ENCODE peak calls at places on chromosomes 16 and 17, in four cellular contexts. One of them, this sample, is unnamed.

GRCh38 chr16:89004209-89004831 is 27.3 kb upstream of the CBFA2T3 start:
- DNase-seq in SHP77: no peak
- DNase-seq in stimulated activated CD4-positive, alpha-beta T cell treated with anti-CD3 and anti-CD28 coated beads, Interleukin-1b, Interleukin-23, amount 100 ng/mL, for 24 hours: no peak
- DNase-seq in WERI-Rb-1: peak
- DNase-seq in this sample: no peak

GRCh38 chr17:82216301-82217119 is 3.9 kb upstream of the CCDC57 start:
- DNase-seq in SHP77: no peak
- DNase-seq in stimulated activated CD4-positive, alpha-beta T cell treated with anti-CD3 and anti-CD28 coated beads, Interleukin-1b, Interleukin-23, amount 100 ng/mL, for 24 hours: no peak
- DNase-seq in WERI-Rb-1: peak
- DNase-seq in this sample: no peak

GRCh38 chr17:56351675-56352074 is 198.4 kb downstream of the ANKFN1 start:
- DNase-seq in SHP77: no peak
- DNase-seq in stimulated activated CD4-positive, alpha-beta T cell treated with anti-CD3 and anti-CD28 coated beads, Interleukin-1b, Interleukin-23, amount 100 ng/mL, for 24 hours: no peak
- DNase-seq in WERI-Rb-1: no peak
- DNase-seq in this sample: no peak

GRCh38 chr17:29107084-29107483 is 64.1 kb downstream of the PIPOX start:
- DNase-seq in SHP77: no peak
- DNase-seq in stimulated activated CD4-positive, alpha-beta T cell treated with anti-CD3 and anti-CD28 coated beads, Interleukin-1b, Interleukin-23, amount 100 ng/mL, for 24 hours: no peak
- DNase-seq in WERI-Rb-1: no peak
- DNase-seq in this sample: no peak

GRCh38 chr17:80477647-80478478 is 1.5 kb upstream of the NPTX1 start:
- DNase-seq in SHP77: no peak
- DNase-seq in stimulated activated CD4-positive, alpha-beta T cell treated with anti-CD3 and anti-CD28 coated beads, Interleukin-1b, Interleukin-23, amount 100 ng/mL, for 24 hours: no peak
- DNase-seq in WERI-Rb-1: peak
- DNase-seq in this sample: no peak

GRCh38 chr17:11170901-11171300 is 70.1 kb upstream of the SHISA6 start:
- DNase-seq in SHP77: no peak
- DNase-seq in stimulated activated CD4-positive, alpha-beta T cell treated with anti-CD3 and anti-CD28 coated beads, Interleukin-1b, Interleukin-23, amount 100 ng/mL, for 24 hours: no peak
- DNase-seq in WERI-Rb-1: peak
- DNase-seq in this sample: no peak

GRCh38 chr17:80018917-80019651 is 16.6 kb downstream of the TBC1D16 start:
- DNase-seq in SHP77: no peak
- DNase-seq in stimulated activated CD4-positive, alpha-beta T cell treated with anti-CD3 and anti-CD28 coated beads, Interleukin-1b, Interleukin-23, amount 100 ng/mL, for 24 hours: no peak
- DNase-seq in WERI-Rb-1: no peak
- DNase-seq in this sample: no peak

GRCh38 chr16:50267651-50268050 is 1.3 kb downstream of the ADCY7 start:
- DNase-seq in SHP77: no peak
- DNase-seq in stimulated activated CD4-positive, alpha-beta T cell treated with anti-CD3 and anti-CD28 coated beads, Interleukin-1b, Interleukin-23, amount 100 ng/mL, for 24 hours: no peak
- DNase-seq in WERI-Rb-1: no peak
- DNase-seq in this sample: no peak

GRCh38 chr16:78499399-78499798 is 399.9 kb downstream of the WWOX start:
- DNase-seq in SHP77: no peak
- DNase-seq in stimulated activated CD4-positive, alpha-beta T cell treated with anti-CD3 and anti-CD28 coated beads, Interleukin-1b, Interleukin-23, amount 100 ng/mL, for 24 hours: no peak
- DNase-seq in WERI-Rb-1: peak
- DNase-seq in this sample: no peak

GRCh38 chr17:50209472-50210248 is 8.2 kb upstream of the COL1A1 start:
- DNase-seq in SHP77: no peak
- DNase-seq in stimulated activated CD4-positive, alpha-beta T cell treated with anti-CD3 and anti-CD28 coated beads, Interleukin-1b, Interleukin-23, amount 100 ng/mL, for 24 hours: no peak
- DNase-seq in WERI-Rb-1: peak
- DNase-seq in this sample: no peak

GRCh38 chr17:30520882-30521281 is 43.7 kb downstream of the GOSR1 start:
- DNase-seq in SHP77: no peak
- DNase-seq in stimulated activated CD4-positive, alpha-beta T cell treated with anti-CD3 and anti-CD28 coated beads, Interleukin-1b, Interleukin-23, amount 100 ng/mL, for 24 hours: no peak
- DNase-seq in WERI-Rb-1: no peak
- DNase-seq in this sample: no peak

GRCh38 chr16:69113216-69113615 is 7.8 kb downstream of the HAS3 start:
- DNase-seq in SHP77: no peak
- DNase-seq in stimulated activated CD4-positive, alpha-beta T cell treated with anti-CD3 and anti-CD28 coated beads, Interleukin-1b, Interleukin-23, amount 100 ng/mL, for 24 hours: no peak
- DNase-seq in WERI-Rb-1: no peak
- DNase-seq in this sample: no peak

GRCh38 chr16:67666032-67666537 is 465 bp downstream of the ENKD1 start:
- DNase-seq in SHP77: no peak
- DNase-seq in stimulated activated CD4-positive, alpha-beta T cell treated with anti-CD3 and anti-CD28 coated beads, Interleukin-1b, Interleukin-23, amount 100 ng/mL, for 24 hours: no peak
- DNase-seq in WERI-Rb-1: peak
- DNase-seq in this sample: no peak

GRCh38 chr16:85541181-85541580 is 71.9 kb upstream of the GSE1 start:
- DNase-seq in SHP77: no peak
- DNase-seq in stimulated activated CD4-positive, alpha-beta T cell treated with anti-CD3 and anti-CD28 coated beads, Interleukin-1b, Interleukin-23, amount 100 ng/mL, for 24 hours: no peak
- DNase-seq in WERI-Rb-1: no peak
- DNase-seq in this sample: no peak

GRCh38 chr16:67151431-67152097 is 766 bp upstream of the B3GNT9 start:
- DNase-seq in SHP77: no peak
- DNase-seq in stimulated activated CD4-positive, alpha-beta T cell treated with anti-CD3 and anti-CD28 coated beads, Interleukin-1b, Interleukin-23, amount 100 ng/mL, for 24 hours: no peak
- DNase-seq in WERI-Rb-1: no peak
- DNase-seq in this sample: no peak

GRCh38 chr16:70738083-70738977 is 52.5 kb upstream of the MTSS2 start:
- DNase-seq in SHP77: peak
- DNase-seq in stimulated activated CD4-positive, alpha-beta T cell treated with anti-CD3 and anti-CD28 coated beads, Interleukin-1b, Interleukin-23, amount 100 ng/mL, for 24 hours: no peak
- DNase-seq in WERI-Rb-1: peak
- DNase-seq in this sample: no peak

GRCh38 chr16:58462499-58462996 is 37.4 kb upstream of the NDRG4 start:
- DNase-seq in SHP77: no peak
- DNase-seq in stimulated activated CD4-positive, alpha-beta T cell treated with anti-CD3 and anti-CD28 coated beads, Interleukin-1b, Interleukin-23, amount 100 ng/mL, for 24 hours: no peak
- DNase-seq in WERI-Rb-1: no peak
- DNase-seq in this sample: no peak

GRCh38 chr16:24851700-24852099 is 5.9 kb downstream of the SLC5A11 start:
- DNase-seq in SHP77: no peak
- DNase-seq in stimulated activated CD4-positive, alpha-beta T cell treated with anti-CD3 and anti-CD28 coated beads, Interleukin-1b, Interleukin-23, amount 100 ng/mL, for 24 hours: no peak
- DNase-seq in WERI-Rb-1: no peak
- DNase-seq in this sample: no peak

GRCh38 chr17:21278304-21279197 is 6.0 kb upstream of the MAP2K3 start:
- DNase-seq in SHP77: no peak
- DNase-seq in stimulated activated CD4-positive, alpha-beta T cell treated with anti-CD3 and anti-CD28 coated beads, Interleukin-1b, Interleukin-23, amount 100 ng/mL, for 24 hours: no peak
- DNase-seq in WERI-Rb-1: no peak
- DNase-seq in this sample: no peak

GRCh38 chr17:1931759-1932579 is 93.2 kb downstream of the RTN4RL1 start:
- DNase-seq in SHP77: peak
- DNase-seq in stimulated activated CD4-positive, alpha-beta T cell treated with anti-CD3 and anti-CD28 coated beads, Interleukin-1b, Interleukin-23, amount 100 ng/mL, for 24 hours: no peak
- DNase-seq in WERI-Rb-1: no peak
- DNase-seq in this sample: no peak

GRCh38 chr17:59373879-59374495 is 42.5 kb downstream of the YPEL2 start:
- DNase-seq in SHP77: no peak
- DNase-seq in stimulated activated CD4-positive, alpha-beta T cell treated with anti-CD3 and anti-CD28 coated beads, Interleukin-1b, Interleukin-23, amount 100 ng/mL, for 24 hours: no peak
- DNase-seq in WERI-Rb-1: no peak
- DNase-seq in this sample: no peak

This sample was measured in hypothalamus.